ENCODE peak calls at places on chromosomes 16 and 17, in ten cellular contexts. One of them, this sample, is unnamed.

GRCh38 chr16:88067530-88068411 is 116.5 kb downstream of the BANP start:
- DNase-seq in stimulated activated CD8-positive, alpha-beta memory T cell treated with anti-CD3 and anti-CD28 coated beads, Interleukin-4, amount 100 ng/mL, for 1 hour: no peak
- DNase-seq in germinal center: no peak
- DNase-seq in midbrain: no peak
- DNase-seq in activated CD4-positive, alpha-beta T cell treated with anti-CD3 and anti-CD28 coated beads, Interleukin-2, amount 50 U/mL, for 1 hour: no peak
- DNase-seq in EL: no peak
- DNase-seq in activated T-helper 1 cell treated with anti-CD3 and anti-CD28 coated beads, Interleukin-12 subunit alpha, Interleukin-12 subunit beta, Interleukin-2, Interleukin-4 antibody, amounts not matched to agents 30 ng/mL and 10 ng/mL and 1 ng/mL, durations not matched to agents 14 hours and 24 hours and 36 hours: no peak
- DNase-seq in transverse colon: no peak
- DNase-seq in WERI-Rb-1: no peak
- DNase-seq in activated naive CD4-positive, alpha-beta T cell treated with anti-CD3 and anti-CD28 coated beads, Interleukin-2, amount 50 U/mL, for 16 hours: no peak
- DNase-seq in this sample: no peak

GRCh38 chr16:78879046-78879445 is 721.5 kb downstream of the MAF start:
- DNase-seq in stimulated activated CD8-positive, alpha-beta memory T cell treated with anti-CD3 and anti-CD28 coated beads, Interleukin-4, amount 100 ng/mL, for 1 hour: no peak
- DNase-seq in germinal center: no peak
- DNase-seq in midbrain: no peak
- DNase-seq in activated CD4-positive, alpha-beta T cell treated with anti-CD3 and anti-CD28 coated beads, Interleukin-2, amount 50 U/mL, for 1 hour: no peak
- DNase-seq in EL: no peak
- DNase-seq in activated T-helper 1 cell treated with anti-CD3 and anti-CD28 coated beads, Interleukin-12 subunit alpha, Interleukin-12 subunit beta, Interleukin-2, Interleukin-4 antibody, amounts not matched to agents 30 ng/mL and 10 ng/mL and 1 ng/mL, durations not matched to agents 14 hours and 24 hours and 36 hours: no peak
- DNase-seq in transverse colon: no peak
- DNase-seq in WERI-Rb-1: no peak
- DNase-seq in activated naive CD4-positive, alpha-beta T cell treated with anti-CD3 and anti-CD28 coated beads, Interleukin-2, amount 50 U/mL, for 16 hours: no peak
- DNase-seq in this sample: no peak

GRCh38 chr17:65594585-65594940 is 33.1 kb upstream of the AXIN2 start:
- DNase-seq in stimulated activated CD8-positive, alpha-beta memory T cell treated with anti-CD3 and anti-CD28 coated beads, Interleukin-4, amount 100 ng/mL, for 1 hour: no peak
- DNase-seq in germinal center: no peak
- DNase-seq in midbrain: no peak
- DNase-seq in activated CD4-positive, alpha-beta T cell treated with anti-CD3 and anti-CD28 coated beads, Interleukin-2, amount 50 U/mL, for 1 hour: no peak
- DNase-seq in EL: no peak
- DNase-seq in activated T-helper 1 cell treated with anti-CD3 and anti-CD28 coated beads, Interleukin-12 subunit alpha, Interleukin-12 subunit beta, Interleukin-2, Interleukin-4 antibody, amounts not matched to agents 30 ng/mL and 10 ng/mL and 1 ng/mL, durations not matched to agents 14 hours and 24 hours and 36 hours: no peak
- DNase-seq in transverse colon: no peak
- DNase-seq in WERI-Rb-1: no peak
- DNase-seq in activated naive CD4-positive, alpha-beta T cell treated with anti-CD3 and anti-CD28 coated beads, Interleukin-2, amount 50 U/mL, for 16 hours: no peak
- DNase-seq in this sample: no peak

GRCh38 chr17:76353004-76353598 is 615 bp downstream of the PRPSAP1 start:
- DNase-seq in stimulated activated CD8-positive, alpha-beta memory T cell treated with anti-CD3 and anti-CD28 coated beads, Interleukin-4, amount 100 ng/mL, for 1 hour: no peak
- DNase-seq in germinal center: no peak
- DNase-seq in midbrain: no peak
- DNase-seq in activated CD4-positive, alpha-beta T cell treated with anti-CD3 and anti-CD28 coated beads, Interleukin-2, amount 50 U/mL, for 1 hour: no peak
- DNase-seq in EL: peak
- DNase-seq in activated T-helper 1 cell treated with anti-CD3 and anti-CD28 coated beads, Interleukin-12 subunit alpha, Interleukin-12 subunit beta, Interleukin-2, Interleukin-4 antibody, amounts not matched to agents 30 ng/mL and 10 ng/mL and 1 ng/mL, durations not matched to agents 14 hours and 24 hours and 36 hours: peak
- DNase-seq in transverse colon: peak
- DNase-seq in WERI-Rb-1: peak
- DNase-seq in activated naive CD4-positive, alpha-beta T cell treated with anti-CD3 and anti-CD28 coated beads, Interleukin-2, amount 50 U/mL, for 16 hours: no peak
- DNase-seq in this sample: no peak

GRCh38 chr16:83653785-83654184 is 154.0 kb upstream of the HSBP1 start:
- DNase-seq in stimulated activated CD8-positive, alpha-beta memory T cell treated with anti-CD3 and anti-CD28 coated beads, Interleukin-4, amount 100 ng/mL, for 1 hour: no peak
- DNase-seq in germinal center: no peak
- DNase-seq in midbrain: no peak
- DNase-seq in activated CD4-positive, alpha-beta T cell treated with anti-CD3 and anti-CD28 coated beads, Interleukin-2, amount 50 U/mL, for 1 hour: no peak
- DNase-seq in EL: peak
- DNase-seq in activated T-helper 1 cell treated with anti-CD3 and anti-CD28 coated beads, Interleukin-12 subunit alpha, Interleukin-12 subunit beta, Interleukin-2, Interleukin-4 antibody, amounts not matched to agents 30 ng/mL and 10 ng/mL and 1 ng/mL, durations not matched to agents 14 hours and 24 hours and 36 hours: no peak
- DNase-seq in transverse colon: no peak
- DNase-seq in WERI-Rb-1: no peak
- DNase-seq in activated naive CD4-positive, alpha-beta T cell treated with anti-CD3 and anti-CD28 coated beads, Interleukin-2, amount 50 U/mL, for 16 hours: no peak
- DNase-seq in this sample: no peak

GRCh38 chr16:75053791-75054555 is 55.1 kb downstream of the ZNRF1 start:
- DNase-seq in stimulated activated CD8-positive, alpha-beta memory T cell treated with anti-CD3 and anti-CD28 coated beads, Interleukin-4, amount 100 ng/mL, for 1 hour: no peak
- DNase-seq in germinal center: no peak
- DNase-seq in midbrain: peak
- DNase-seq in activated CD4-positive, alpha-beta T cell treated with anti-CD3 and anti-CD28 coated beads, Interleukin-2, amount 50 U/mL, for 1 hour: no peak
- DNase-seq in EL: no peak
- DNase-seq in activated T-helper 1 cell treated with anti-CD3 and anti-CD28 coated beads, Interleukin-12 subunit alpha, Interleukin-12 subunit beta, Interleukin-2, Interleukin-4 antibody, amounts not matched to agents 30 ng/mL and 10 ng/mL and 1 ng/mL, durations not matched to agents 14 hours and 24 hours and 36 hours: no peak
- DNase-seq in transverse colon: peak
- DNase-seq in WERI-Rb-1: no peak
- DNase-seq in activated naive CD4-positive, alpha-beta T cell treated with anti-CD3 and anti-CD28 coated beads, Interleukin-2, amount 50 U/mL, for 16 hours: no peak
- DNase-seq in this sample: peak

GRCh38 chr16:86570542-86571196 is 4.0 kb downstream of the FOXC2 start:
- DNase-seq in stimulated activated CD8-positive, alpha-beta memory T cell treated with anti-CD3 and anti-CD28 coated beads, Interleukin-4, amount 100 ng/mL, for 1 hour: no peak
- DNase-seq in germinal center: no peak
- DNase-seq in midbrain: no peak
- DNase-seq in activated CD4-positive, alpha-beta T cell treated with anti-CD3 and anti-CD28 coated beads, Interleukin-2, amount 50 U/mL, for 1 hour: no peak
- DNase-seq in EL: peak
- DNase-seq in activated T-helper 1 cell treated with anti-CD3 and anti-CD28 coated beads, Interleukin-12 subunit alpha, Interleukin-12 subunit beta, Interleukin-2, Interleukin-4 antibody, amounts not matched to agents 30 ng/mL and 10 ng/mL and 1 ng/mL, durations not matched to agents 14 hours and 24 hours and 36 hours: no peak
- DNase-seq in transverse colon: no peak
- DNase-seq in WERI-Rb-1: no peak
- DNase-seq in activated naive CD4-positive, alpha-beta T cell treated with anti-CD3 and anti-CD28 coated beads, Interleukin-2, amount 50 U/mL, for 16 hours: no peak
- DNase-seq in this sample: no peak

GRCh38 chr16:23121024-23121423 is 28.2 kb downstream of the USP31 start:
- DNase-seq in stimulated activated CD8-positive, alpha-beta memory T cell treated with anti-CD3 and anti-CD28 coated beads, Interleukin-4, amount 100 ng/mL, for 1 hour: no peak
- DNase-seq in germinal center: no peak
- DNase-seq in midbrain: no peak
- DNase-seq in activated CD4-positive, alpha-beta T cell treated with anti-CD3 and anti-CD28 coated beads, Interleukin-2, amount 50 U/mL, for 1 hour: no peak
- DNase-seq in EL: no peak
- DNase-seq in activated T-helper 1 cell treated with anti-CD3 and anti-CD28 coated beads, Interleukin-12 subunit alpha, Interleukin-12 subunit beta, Interleukin-2, Interleukin-4 antibody, amounts not matched to agents 30 ng/mL and 10 ng/mL and 1 ng/mL, durations not matched to agents 14 hours and 24 hours and 36 hours: no peak
- DNase-seq in transverse colon: no peak
- DNase-seq in WERI-Rb-1: peak
- DNase-seq in activated naive CD4-positive, alpha-beta T cell treated with anti-CD3 and anti-CD28 coated beads, Interleukin-2, amount 50 U/mL, for 16 hours: no peak
- DNase-seq in this sample: peak

GRCh38 chr16:8868272-8869211 is at the start of gene CARHSP1:
- DNase-seq in stimulated activated CD8-positive, alpha-beta memory T cell treated with anti-CD3 and anti-CD28 coated beads, Interleukin-4, amount 100 ng/mL, for 1 hour: peak
- DNase-seq in germinal center: peak
- DNase-seq in midbrain: peak
- DNase-seq in activated CD4-positive, alpha-beta T cell treated with anti-CD3 and anti-CD28 coated beads, Interleukin-2, amount 50 U/mL, for 1 hour: peak
- DNase-seq in EL: peak
- DNase-seq in activated T-helper 1 cell treated with anti-CD3 and anti-CD28 coated beads, Interleukin-12 subunit alpha, Interleukin-12 subunit beta, Interleukin-2, Interleukin-4 antibody, amounts not matched to agents 30 ng/mL and 10 ng/mL and 1 ng/mL, durations not matched to agents 14 hours and 24 hours and 36 hours: peak
- DNase-seq in transverse colon: peak
- DNase-seq in WERI-Rb-1: peak
- DNase-seq in activated naive CD4-positive, alpha-beta T cell treated with anti-CD3 and anti-CD28 coated beads, Interleukin-2, amount 50 U/mL, for 16 hours: peak
- DNase-seq in this sample: peak

GRCh38 chr16:28884045-28884444 is 5.8 kb downstream of the ATP2A1 start:
- DNase-seq in stimulated activated CD8-positive, alpha-beta memory T cell treated with anti-CD3 and anti-CD28 coated beads, Interleukin-4, amount 100 ng/mL, for 1 hour: no peak
- DNase-seq in germinal center: no peak
- DNase-seq in midbrain: no peak
- DNase-seq in activated CD4-positive, alpha-beta T cell treated with anti-CD3 and anti-CD28 coated beads, Interleukin-2, amount 50 U/mL, for 1 hour: no peak
- DNase-seq in EL: no peak
- DNase-seq in activated T-helper 1 cell treated with anti-CD3 and anti-CD28 coated beads, Interleukin-12 subunit alpha, Interleukin-12 subunit beta, Interleukin-2, Interleukin-4 antibody, amounts not matched to agents 30 ng/mL and 10 ng/mL and 1 ng/mL, durations not matched to agents 14 hours and 24 hours and 36 hours: no peak
- DNase-seq in transverse colon: no peak
- DNase-seq in WERI-Rb-1: no peak
- DNase-seq in activated naive CD4-positive, alpha-beta T cell treated with anti-CD3 and anti-CD28 coated beads, Interleukin-2, amount 50 U/mL, for 16 hours: no peak
- DNase-seq in this sample: no peak

GRCh38 chr16:80065565-80065964 is 465.0 kb upstream of the MAF start:
- DNase-seq in stimulated activated CD8-positive, alpha-beta memory T cell treated with anti-CD3 and anti-CD28 coated beads, Interleukin-4, amount 100 ng/mL, for 1 hour: no peak
- DNase-seq in germinal center: no peak
- DNase-seq in midbrain: no peak
- DNase-seq in activated CD4-positive, alpha-beta T cell treated with anti-CD3 and anti-CD28 coated beads, Interleukin-2, amount 50 U/mL, for 1 hour: no peak
- DNase-seq in EL: no peak
- DNase-seq in activated T-helper 1 cell treated with anti-CD3 and anti-CD28 coated beads, Interleukin-12 subunit alpha, Interleukin-12 subunit beta, Interleukin-2, Interleukin-4 antibody, amounts not matched to agents 30 ng/mL and 10 ng/mL and 1 ng/mL, durations not matched to agents 14 hours and 24 hours and 36 hours: no peak
- DNase-seq in transverse colon: no peak
- DNase-seq in WERI-Rb-1: no peak
- DNase-seq in activated naive CD4-positive, alpha-beta T cell treated with anti-CD3 and anti-CD28 coated beads, Interleukin-2, amount 50 U/mL, for 16 hours: no peak
- DNase-seq in this sample: peak